ENCODE peak calls at places on chromosomes 16 and 17, in eight cellular contexts. K is GM23338, Q is adrenal gland, C is ascending aorta, E is right lobe of liver, B is mammary epithelial cell, N is colonic mucosa, Z is suprapubic skin. L is an unnamed sample.
A peak's percentile ranks its signal among the peaks of the same experiment; 100 is the strongest.

GRCh38 chr16:63921737-63922136 is 1200.1 kb downstream of the CDH11 start:
- DNase-seq in K (no peak), Q (no peak), C (no peak), E (no peak), B (no peak), N (no peak), Z (no peak), L (no peak)

GRCh38 chr17:6453279-6454024 is 9.2 kb downstream of the PIMREG start:
- DNase-seq in K (no peak), Q (no peak), C (no peak), E (no peak), B (no peak), N (no peak), Z (no peak), L (no peak)

GRCh38 chr16:24819462-24820040 is 26.2 kb upstream of the SLC5A11 start:
- DNase-seq in K (no peak), Q (no peak), C (no peak), E (no peak), B (no peak), N (no peak), Z (no peak), L (no peak)

GRCh38 chr17:58005031-58005727 is 1.9 kb downstream of the SRSF1 start:
- DNase-seq in K (no peak), Q (no peak), C (no peak), E (no peak), B (peak; percentile 19), N (peak; percentile 24), Z (no peak), L (no peak)

GRCh38 chr16:75263963-75264445 is 12.6 kb upstream of the BCAR1 start:
- DNase-seq in K (no peak), Q (peak; percentile 89), C (peak; percentile 87), E (peak; percentile 88), B (no peak), N (no peak), Z (peak; percentile 77), L (no peak)

GRCh38 chr17:78415821-78416301 is 37.4 kb downstream of the PGS1 start:
- DNase-seq in K (no peak), Q (no peak), C (no peak), E (no peak), B (no peak), N (no peak), Z (no peak), L (no peak)

GRCh38 chr17:58335061-58335731 is 6.6 kb upstream of the TSPOAP1 start:
- DNase-seq in K (no peak), Q (peak; percentile 64), C (no peak), E (no peak), B (no peak), N (no peak), Z (no peak), L (no peak)

GRCh38 chr16:56944954-56945839 is 13.3 kb downstream of the HERPUD1 start:
- DNase-seq in K (no peak), Q (no peak), C (no peak), E (no peak), B (peak; percentile 49), N (no peak), Z (no peak), L (no peak)

GRCh38 chr17:28345420-28346198 is 10.0 kb downstream of the TNFAIP1 start:
- DNase-seq in K (no peak), Q (peak; percentile 67), C (no peak), E (peak; percentile 62), B (no peak), N (no peak), Z (no peak), L (no peak)

GRCh38 chr17:44915727-44916058 is 393 bp upstream of the GFAP start:
- DNase-seq in K (no peak), Q (no peak), C (no peak), E (no peak), B (no peak), N (no peak), Z (no peak), L (no peak)

GRCh38 chr16:82181456-82182185 is 11.6 kb upstream of the MPHOSPH6 start:
- DNase-seq in K (no peak), Q (no peak), C (no peak), E (no peak), B (no peak), N (no peak), Z (no peak), L (peak; percentile 19)

GRCh38 chr16:25034916-25035315 is 19.7 kb upstream of the ARHGAP17 start:
- DNase-seq in K (no peak), Q (no peak), C (no peak), E (no peak), B (no peak), N (no peak), Z (no peak), L (no peak)

GRCh38 chr17:77723909-77724875 is 234.3 kb upstream of the TNRC6C start:
- DNase-seq in K (no peak), Q (no peak), C (peak; percentile 49), E (no peak), B (no peak), N (peak; percentile 12), Z (no peak), L (no peak)

GRCh38 chr17:81831957-81832607 is 1.0 kb downstream of the MCRIP1 start:
- DNase-seq in K (no peak), Q (no peak), C (peak; percentile 71), E (no peak), B (peak; percentile 48), N (no peak), Z (no peak), L (no peak)

DNA sequence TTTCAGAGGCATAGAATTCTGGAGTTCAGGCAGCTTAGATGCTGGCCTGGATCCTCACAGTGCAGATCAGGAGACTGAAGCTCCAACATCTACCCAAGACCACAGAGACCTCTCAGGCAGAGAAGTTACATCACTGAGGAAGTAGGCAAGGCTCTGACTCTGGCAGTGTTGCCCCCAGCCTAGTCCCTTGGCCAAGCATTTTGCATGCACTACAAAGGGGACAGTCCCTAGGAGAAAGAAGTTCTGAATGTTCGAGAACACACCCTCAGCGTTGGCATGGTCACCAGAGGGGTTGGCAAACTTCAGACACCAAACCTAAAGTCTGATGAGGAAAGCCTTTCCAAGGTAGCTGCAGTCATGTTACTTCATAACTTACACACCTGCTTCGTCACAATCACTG is 2.5 kb downstream of the RANBP10 start:
- DNase-seq in K (no peak), Q (no peak), C (no peak), E (no peak), B (no peak), N (no peak), Z (no peak), L (no peak)
- H3K4me1 ChIP-seq in K (peaks cover 8% of the 10 kb centered on the region), Q (peaks cover 16% of the 10 kb centered on the region), C (peaks cover 12% of the 10 kb centered on the region), E (no peaks in the 10 kb centered on the region), B (peaks cover 15% of the 10 kb centered on the region), N (peaks cover 7% of the 10 kb centered on the region), Z (peaks cover 30% of the 10 kb centered on the region), L (no peaks in the 10 kb centered on the region)

DNA sequence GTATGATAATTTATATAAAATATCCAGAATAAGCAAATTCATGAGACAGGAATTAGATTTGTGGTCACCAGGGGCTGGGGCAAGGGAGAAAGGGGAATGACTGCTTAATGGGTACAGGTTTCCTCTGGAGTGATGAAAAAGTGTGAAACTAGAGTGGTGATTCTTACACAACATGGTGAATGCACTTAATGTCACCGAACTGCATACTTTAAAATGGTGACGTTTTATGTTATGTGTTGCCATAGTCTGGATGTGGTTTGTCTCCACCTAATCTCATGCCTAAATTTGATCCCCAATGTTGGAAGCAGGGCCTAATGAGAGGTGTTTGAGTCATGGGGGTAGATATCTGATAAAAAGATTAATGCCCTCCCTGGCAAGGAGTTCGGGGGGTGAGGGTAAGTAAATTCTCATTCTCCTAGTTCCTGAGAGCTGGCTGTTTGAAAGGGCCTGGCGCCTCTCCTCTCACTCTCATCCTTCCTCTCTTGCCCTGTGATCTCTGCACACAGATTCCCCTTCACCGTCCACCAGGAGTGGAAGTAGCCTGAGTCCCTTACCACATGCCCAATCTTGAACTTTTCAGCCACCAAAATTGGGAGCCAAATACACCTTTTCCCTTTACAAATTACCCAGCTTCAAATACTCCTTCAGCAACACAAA is 15.3 kb downstream of the XPO6 start:
- DNase-seq in K (no peak), Q (no peak), C (no peak), E (no peak), B (no peak), N (no peak), Z (no peak), L (no peak)
- H3K36me3 ChIP-seq in K (no peaks in the 10 kb centered on the region), Q (peaks cover 5% of the 10 kb centered on the region), C (peaks cover 8% of the 10 kb centered on the region), E (peaks cover 11% of the 10 kb centered on the region), B (peaks cover 8% of the 10 kb centered on the region), N (no peaks in the 10 kb centered on the region), Z (peaks cover 16% of the 10 kb centered on the region), L (peaks cover 61% of the 10 kb centered on the region)

GRCh38 chr17:63578769-63579111 is 22.0 kb upstream of the TACO1 start:
- DNase-seq in K (no peak), Q (no peak), C (no peak), E (no peak), B (no peak), N (no peak), Z (no peak), L (no peak)

GRCh38 chr17:63568563-63568962 is 18.3 kb downstream of the DCAF7 start:
- DNase-seq in K (no peak), Q (no peak), C (no peak), E (no peak), B (no peak), N (no peak), Z (no peak), L (no peak)

GRCh38 chr17:63578027-63578768 is 22.5 kb upstream of the TACO1 start:
- DNase-seq in K (no peak), Q (no peak), C (no peak), E (no peak), B (no peak), N (no peak), Z (no peak), L (no peak)

GRCh38 chr17:63571632-63572310 is 21.5 kb downstream of the DCAF7 start:
- DNase-seq in K (no peak), Q (no peak), C (no peak), E (no peak), B (peak; percentile 81), N (no peak), Z (no peak), L (no peak)

DNA sequence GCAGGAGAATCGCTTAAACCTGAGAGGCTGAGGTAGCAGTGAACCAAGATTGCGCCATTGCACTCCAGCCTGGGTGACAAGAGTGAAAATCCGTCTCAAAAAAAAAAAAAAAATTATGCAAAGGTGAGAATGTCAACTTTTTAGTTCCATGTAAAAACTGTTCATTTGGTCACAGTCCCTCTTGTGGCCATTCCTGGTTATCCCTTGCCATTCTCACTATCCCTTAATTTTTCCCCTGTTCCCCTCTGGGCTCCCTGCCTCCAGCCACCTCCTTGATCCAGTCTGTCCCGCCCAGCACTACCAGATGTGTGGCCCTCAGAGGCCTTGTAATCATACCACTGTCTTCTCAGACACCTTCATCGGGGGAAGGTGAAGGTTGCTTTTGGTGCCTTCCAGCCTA is 23.4 kb downstream of the DCAF7 start:
- DNase-seq in K (peak; percentile 64), Q (no peak), C (no peak), E (no peak), B (no peak), N (no peak), Z (no peak), L (peak; percentile 21)
- TF ChIP-seq CTCF in K (peak; percentile 62), Q (peak; percentile 32), C (peak; percentile 11), E (peak; percentile 20), B (peak; percentile 43), N (no peak), Z (no peak), L (peak; percentile 69)

DNA sequence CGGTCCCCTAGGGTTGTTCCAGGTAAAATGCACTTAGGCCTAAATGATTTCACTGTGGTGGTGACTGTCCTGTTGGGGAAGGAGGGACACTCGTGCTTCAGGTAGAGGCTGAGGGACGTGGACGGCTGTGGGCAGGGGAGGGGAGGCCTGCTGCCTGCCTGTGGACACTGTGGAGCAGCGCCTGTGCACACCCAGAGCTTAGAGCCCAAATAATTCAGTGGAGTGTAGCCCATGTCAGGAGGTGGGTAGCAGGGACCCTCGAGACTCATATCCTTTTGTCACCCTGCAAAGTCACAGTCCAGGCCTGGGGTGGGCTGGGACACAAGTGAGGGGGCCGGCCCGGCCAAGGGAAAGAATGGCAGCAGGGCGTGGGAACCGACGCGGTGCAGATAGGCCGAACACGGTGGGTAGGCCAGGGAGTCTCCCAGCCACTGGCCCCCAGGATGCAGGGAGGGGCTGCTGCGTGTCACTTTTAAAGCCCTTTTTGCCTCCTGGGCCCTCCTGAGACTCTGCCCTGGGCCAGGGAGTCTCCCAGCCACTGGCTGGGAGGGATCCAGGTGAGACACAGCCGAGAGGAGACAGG is 733 bp upstream of the NHERF2 start:
- DNase-seq in K (no peak), Q (no peak), C (no peak), E (peak; percentile 27), B (no peak), N (no peak), Z (no peak), L (no peak)
- H3K4me1 ChIP-seq in K (no peaks in the 10 kb centered on the region), Q (peaks cover 14% of the 10 kb centered on the region), C (peaks cover 28% of the 10 kb centered on the region), E (no peaks in the 10 kb centered on the region), B (peaks cover 16% of the 10 kb centered on the region), N (peaks cover 3% of the 10 kb centered on the region), Z (peaks cover 43% of the 10 kb centered on the region), L (peaks cover 4% of the 10 kb centered on the region)